ENCODE peak calls at places on chromosomes 2 and 18, in four cellular contexts. Y is stomach, V is MM.1S, C is astrocyte. G is an unnamed sample.

GRCh38 chr2:11288431-11288830 is 56.0 kb downstream of the ROCK2 start:
- DNase-seq in Y (no peak), V (no peak), C (no peak), G (no peak)

GRCh38 chr2:231707625-231708049 is 688 bp upstream of the PTMA start:
- DNase-seq in Y (no peak), V (peak; percentile 62), C (no peak), G (no peak)

GRCh38 chr2:40400336-40400953 is 51.4 kb downstream of the SLC8A1 start:
- DNase-seq in Y (no peak), V (no peak), C (no peak), G (peak; percentile 1)

GRCh38 chr2:174663572-174663971 is 66.0 kb upstream of the WIPF1 start:
- DNase-seq in Y (no peak), V (no peak), C (peak; percentile 48), G (peak; percentile 38)

GRCh38 chr2:240596491-240596931 is 10.0 kb downstream of the CAPN10 start:
- DNase-seq in Y (peak; percentile 90), V (no peak), C (no peak), G (no peak)

GRCh38 chr2:48415765-48416515 is 114.0 kb upstream of the STON1 start:
- DNase-seq in Y (no peak), V (peak; percentile 69), C (no peak), G (no peak)

GRCh38 chr18:48940854-48941531 is 9.8 kb downstream of the SMAD7 start:
- DNase-seq in Y (no peak), V (peak; percentile 93), C (no peak), G (peak; percentile 68)

GRCh38 chr2:238513346-238513745 is 86.6 kb downstream of the ASB1 start:
- DNase-seq in Y (no peak), V (peak; percentile 15), C (no peak), G (peak; percentile 70)

GRCh38 chr2:84038866-84039265 is 420.2 kb downstream of the SUCLG1 start:
- DNase-seq in Y (no peak), V (no peak), C (no peak), G (peak; percentile 80)

GRCh38 chr2:147223119-147223518 is 621.7 kb upstream of the ACVR2A start:
- DNase-seq in Y (no peak), V (no peak), C (no peak), G (no peak)

GRCh38 chr2:237733677-237734300 is 64.8 kb upstream of the RBM44 start:
- DNase-seq in Y (peak; percentile 61), V (no peak), C (no peak), G (no peak)

GRCh38 chr2:214706986-214707385 is 102.5 kb downstream of the BARD1 start:
- DNase-seq in Y (peak; percentile 30), V (no peak), C (peak; percentile 8), G (no peak)

GRCh38 chr18:3429121-3429520 is 20.9 kb upstream of the TGIF1 start:
- DNase-seq in Y (no peak), V (no peak), C (no peak), G (no peak)

GRCh38 chr2:191566347-191566746 is 111.6 kb upstream of the NABP1 start:
- DNase-seq in Y (peak; percentile 77), V (peak; percentile 71), C (peak; percentile 23), G (peak; percentile 81)

GRCh38 chr2:182672471-182673165 is 43.4 kb upstream of the DNAJC10 start:
- DNase-seq in Y (no peak), V (no peak), C (peak; percentile 80), G (peak; percentile 41)

GRCh38 chr18:44802508-44802907 is 121.8 kb downstream of the SETBP1 start:
- DNase-seq in Y (no peak), V (no peak), C (peak; percentile 78), G (peak; percentile 63)

GRCh38 chr2:97907667-97908066 is 88.1 kb downstream of the TMEM131 start:
- DNase-seq in Y (no peak), V (no peak), C (no peak), G (no peak)

GRCh38 chr18:33804258-33804657 is 226.2 kb downstream of the ASXL3 start:
- DNase-seq in Y (peak; percentile 40), V (no peak), C (peak; percentile 66), G (peak; percentile 54)

GRCh38 chr2:159174759-159175158 is 111.7 kb downstream of the WDSUB1 start:
- DNase-seq in Y (no peak), V (no peak), C (no peak), G (no peak)

GRCh38 chr2:15826273-15826717 is 114.1 kb upstream of the MYCN start:
- DNase-seq in Y (no peak), V (no peak), C (no peak), G (no peak)

GRCh38 chr18:47149457-47150028 is 757 bp downstream of the HDHD2 start:
- DNase-seq in Y (no peak), V (no peak), C (peak; percentile 2), G (peak; percentile 12)

GRCh38 chr2:48753228-48753627 is 2.3 kb downstream of the LHCGR start:
- DNase-seq in Y (no peak), V (peak; percentile 7), C (no peak), G (no peak)

GRCh38 chr2:228507870-228508269 is 326.4 kb upstream of the SPHKAP start:
- DNase-seq in Y (no peak), V (no peak), C (no peak), G (no peak)

GRCh38 chr2:129069875-129070594 is 751.4 kb upstream of the HS6ST1 start:
- DNase-seq in Y (peak; percentile 87), V (no peak), C (no peak), G (no peak)

GRCh38 chr2:146135245-146135644 is 1615.3 kb upstream of the ZEB2 start:
- DNase-seq in Y (no peak), V (no peak), C (no peak), G (no peak)

GRCh38 chr2:237876518-237876917 is 17.1 kb downstream of the RAMP1 start:
- DNase-seq in Y (no peak), V (no peak), C (no peak), G (no peak)

GRCh38 chr18:76956648-76957047 is 134.3 kb downstream of the ZNF236 start:
- DNase-seq in Y (peak; percentile 65), V (no peak), C (no peak), G (no peak)

GRCh38 chr18:76951600-76952247 is 129.4 kb downstream of the ZNF236 start:
- DNase-seq in Y (no peak), V (no peak), C (no peak), G (no peak)

GRCh38 chr18:76953186-76953982 is 131.0 kb downstream of the ZNF236 start:
- DNase-seq in Y (peak; percentile 96), V (no peak), C (peak; percentile 19), G (no peak)

GRCh38 chr18:76955529-76956170 is 133.3 kb downstream of the ZNF236 start:
- DNase-seq in Y (peak; percentile 94), V (no peak), C (no peak), G (no peak)

GRCh38 chr18:76952747-76953146 is 130.4 kb downstream of the ZNF236 start:
- DNase-seq in Y (no peak), V (no peak), C (no peak), G (no peak)
- H3K27ac ChIP-seq in Y (peak overlapping the region; percentile 83), V (no peak overlapping the region), C (no peak overlapping the region), G (no peak overlapping the region)

DNA sequence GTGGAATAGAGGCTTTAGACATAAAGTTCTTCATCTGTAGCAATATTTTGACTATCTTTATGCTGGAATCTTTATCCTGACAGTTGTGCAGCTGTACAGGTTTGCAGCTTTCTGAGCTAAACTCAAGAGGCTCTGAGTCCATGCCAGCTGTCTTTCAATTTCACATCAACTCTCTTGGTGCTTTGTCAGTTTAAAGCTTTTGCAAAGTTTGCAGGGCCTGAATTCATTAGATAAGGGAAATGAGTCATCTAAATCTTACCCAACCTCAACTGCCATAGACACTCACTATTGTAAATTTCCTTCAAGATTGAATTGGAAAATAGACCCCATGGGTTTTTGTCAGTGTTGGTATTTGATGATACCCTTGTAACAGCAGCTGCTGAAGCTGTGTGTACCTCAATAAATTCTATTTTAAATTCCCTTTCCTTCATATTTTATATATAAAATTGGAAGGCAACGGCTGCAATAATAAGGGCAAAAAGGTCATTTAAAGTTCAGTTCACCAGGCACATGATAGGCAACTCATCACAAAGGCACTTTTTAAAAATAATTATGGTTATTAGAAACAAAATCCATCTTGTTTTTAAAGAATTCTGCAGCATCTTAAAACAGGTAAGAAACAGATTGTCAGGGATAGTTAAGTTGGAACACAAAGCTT is 169.9 kb upstream of the SLC39A10 start:
- DNase-seq in Y (no peak), V (peak; percentile 94), C (peak; percentile 79), G (peak; percentile 94)
- H3K27ac ChIP-seq in Y (no peak overlapping the region), V (peak overlapping the region; percentile 51), C (no peak overlapping the region), G (peak overlapping the region; percentile 46)

DNA sequence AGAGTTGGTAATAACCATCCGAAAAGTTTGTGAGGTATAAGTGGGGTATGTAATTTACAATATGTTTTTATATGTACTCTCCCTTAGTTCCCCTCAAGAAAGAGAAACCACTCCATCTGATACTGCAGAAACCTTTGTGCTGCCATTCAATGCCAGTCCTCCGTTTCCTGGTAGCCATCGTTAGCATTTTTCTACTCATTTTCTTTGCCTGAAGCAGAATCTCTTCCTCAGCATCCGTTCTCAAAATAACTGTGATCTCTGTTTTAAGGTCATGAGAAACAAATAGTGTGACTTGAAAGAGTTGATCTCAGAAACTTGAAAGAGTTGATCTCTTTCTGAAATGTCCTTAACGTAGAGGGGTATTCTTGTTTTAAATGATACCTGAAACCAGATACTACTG is 996 bp downstream of the PTCD3 start:
- DNase-seq in Y (no peak), V (peak; percentile 75), C (no peak), G (no peak)
- H3K27ac ChIP-seq in Y (peak overlapping the region; percentile 87), V (peak overlapping the region; percentile 76), C (peak overlapping the region; percentile 93), G (no peak overlapping the region)

DNA sequence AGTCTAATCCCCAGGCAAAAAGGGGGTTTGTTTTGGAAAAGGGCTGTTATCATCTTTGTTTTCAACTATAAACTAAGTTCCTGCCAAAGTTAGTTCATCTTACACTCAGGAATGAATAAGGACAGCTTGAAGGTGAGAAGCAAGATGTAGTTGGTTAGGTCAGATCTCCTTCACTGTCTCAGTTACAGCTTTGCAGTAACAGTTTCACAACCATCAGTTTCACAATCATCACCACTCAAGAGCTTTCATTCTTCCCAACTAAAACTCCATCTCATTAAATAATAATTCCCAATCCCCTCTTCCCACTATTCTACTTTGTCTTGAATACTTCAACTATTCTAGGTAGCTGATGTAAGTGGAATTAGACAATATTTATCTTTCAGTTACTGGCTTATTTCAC is 200.9 kb downstream of the NYAP2 start:
- DNase-seq in Y (no peak), V (peak; percentile 50), C (peak; percentile 3), G (no peak)
- H3K27ac ChIP-seq in Y (no peak overlapping the region), V (peak overlapping the region; percentile 14), C (no peak overlapping the region), G (no peak overlapping the region)

GRCh38 chr2:85590950-85591349 is 4.6 kb upstream of the RNF181 start:
- DNase-seq in Y (no peak), V (no peak), C (no peak), G (no peak)
- H3K27ac ChIP-seq in Y (peak overlapping the region; percentile 94), V (no peak overlapping the region), C (peak overlapping the region; percentile 86), G (peak overlapping the region; percentile 56)